ENCODE peak calls at places on chromosomes 16 and 17, in four cellular contexts. V is activated naive CD4-positive, alpha-beta T cell; P is COR-L47; B is NCI-H1105 treated with DMSO at 0.1 percent for 48 hours. O is an unnamed sample.

GRCh38 chr16:50183316-50183715 is 30.2 kb downstream of the TENT4B start:
- DNase-seq in V (no peak), P (no peak), B (no peak), O (no peak)

GRCh38 chr16:73329363-73330306 is 281.7 kb upstream of the ZFHX3 start:
- DNase-seq in V (no peak), P (no peak), B (peak; percentile 67), O (no peak)

GRCh38 chr16:12538667-12539081 is 265.0 kb downstream of the CPPED1 start:
- DNase-seq in V (no peak), P (peak; percentile 55), B (peak; percentile 92), O (peak; percentile 89)

GRCh38 chr16:66927012-66927436 is 1.7 kb upstream of the RRAD start:
- DNase-seq in V (no peak), P (no peak), B (no peak), O (no peak)

GRCh38 chr16:86044881-86045600 is 146.1 kb downstream of the IRF8 start:
- DNase-seq in V (no peak), P (peak; percentile 31), B (peak; percentile 68), O (no peak)

GRCh38 chr17:40425741-40426140 is 8.0 kb upstream of the TOP2A start:
- DNase-seq in V (no peak), P (no peak), B (no peak), O (no peak)

GRCh38 chr16:86195863-86196630 is 297.1 kb downstream of the IRF8 start:
- DNase-seq in V (no peak), P (no peak), B (no peak), O (no peak)

GRCh38 chr16:89729863-89730574 is 8.7 kb downstream of the ZNF276 start:
- DNase-seq in V (no peak), P (no peak), B (peak; percentile 18), O (no peak)

GRCh38 chr16:2085669-2086068 is 37.9 kb downstream of the TSC2 start:
- DNase-seq in V (no peak), P (no peak), B (no peak), O (no peak)

GRCh38 chr17:57925361-57925990 is 29.7 kb downstream of the CUEDC1 start:
- DNase-seq in V (no peak), P (no peak), B (no peak), O (no peak)

GRCh38 chr17:78924481-78925151 is 571 bp downstream of the TIMP2 start:
- DNase-seq in V (no peak), P (no peak), B (no peak), O (peak; percentile 45)

GRCh38 chr17:61411114-61411943 is 11.7 kb downstream of the TBX2 start:
- DNase-seq in V (no peak), P (no peak), B (no peak), O (no peak)

GRCh38 chr17:12545877-12546513 is 119.7 kb upstream of the MYOCD start:
- DNase-seq in V (no peak), P (no peak), B (peak; percentile 19), O (peak; percentile 27)

GRCh38 chr17:43679911-43680310 is 18.2 kb upstream of the MEOX1 start:
- DNase-seq in V (no peak), P (no peak), B (no peak), O (no peak)

GRCh38 chr17:5580367-5580766 is 3.9 kb downstream of the NLRP1 start:
- DNase-seq in V (no peak), P (no peak), B (no peak), O (no peak)

GRCh38 chr16:59697236-59697635 is 963.1 kb upstream of the GOT2 start:
- DNase-seq in V (no peak), P (no peak), B (no peak), O (no peak)

GRCh38 chr17:17236295-17237025 is 508 bp downstream of the FLCN start:
- DNase-seq in V (no peak), P (peak; percentile 6), B (peak; percentile 18), O (peak; percentile 6)

GRCh38 chr16:3304370-3304769 is 860 bp downstream of the TIGD7 start:
- DNase-seq in V (no peak), P (no peak), B (no peak), O (no peak)

GRCh38 chr16:50742521-50743150 is 750 bp downstream of the CYLD start:
- DNase-seq in V (no peak), P (peak; percentile 25), B (peak; percentile 7), O (no peak)

GRCh38 chr16:27311449-27311831 is 2.3 kb upstream of the IL4R start:
- DNase-seq in V (no peak), P (no peak), B (no peak), O (no peak)

GRCh38 chr17:61833536-61834203 is 29.7 kb downstream of the BRIP1 start:
- DNase-seq in V (no peak), P (no peak), B (no peak), O (no peak)